ENCODE peak calls at places on chromosomes 16 and 17, in five cellular contexts. I, Q, P, G and L are unnamed samples.

GRCh38 chr17:56665864-56666263 is 72.4 kb downstream of the NOG start:
- DNase-seq in I (no peak), G (no peak), P (no peak), Q (no peak), L (no peak)

GRCh38 chr16:85655216-85656129 is 33.3 kb downstream of the GINS2 start:
- DNase-seq in G (no peak), Q (no peak), I (no peak), P (no peak), L (no peak)

GRCh38 chr17:36514856-36515255 is 19.8 kb downstream of the MYO19 start:
- DNase-seq in G (no peak), Q (no peak), P (no peak), I (no peak), L (no peak)

GRCh38 chr16:4209657-4210056 is 32.2 kb downstream of the SRL start:
- DNase-seq in Q (no peak), G (no peak), I (no peak), P (no peak), L (no peak)

GRCh38 chr17:58671969-58672368 is 19.9 kb downstream of the TEX14 start:
- DNase-seq in I (no peak), Q (no peak), P (no peak), G (no peak), L (no peak)

GRCh38 chr17:31629696-31630470 is 229.2 kb downstream of the COPRS start:
- DNase-seq in G (no peak), I (no peak), Q (no peak), P (no peak), L (peak)

GRCh38 chr17:19286751-19287341 is 49.7 kb downstream of the EPN2 start:
- DNase-seq in P (no peak), Q (no peak), I (no peak), G (no peak), L (no peak)

GRCh38 chr16:80527297-80527696 is 13.5 kb upstream of the DYNLRB2 start:
- DNase-seq in G (peak), Q (no peak), P (no peak), I (peak), L (peak)

GRCh38 chr17:7056386-7056785 is 12.5 kb upstream of the SLC16A11 start:
- DNase-seq in Q (no peak), G (peak), I (no peak), P (no peak), L (no peak)

GRCh38 chr17:79891113-79891730 is 52.0 kb upstream of the CBX4 start:
- DNase-seq in I (no peak), Q (no peak), P (no peak), G (no peak), L (no peak)

GRCh38 chr17:9913476-9913875 is 8.4 kb upstream of the RCVRN start:
- DNase-seq in I (no peak), Q (no peak), G (no peak), P (no peak), L (no peak)

GRCh38 chr17:74571894-74572293 is 4.6 kb upstream of the CD300H start:
- DNase-seq in Q (no peak), G (no peak), P (no peak), I (no peak), L (no peak)

GRCh38 chr16:30941600-30942420 is 7.1 kb upstream of the ORAI3 start:
- DNase-seq in G (peak), P (peak), I (peak), Q (peak), L (peak)

GRCh38 chr16:83899978-83900377 is 1.1 kb downstream of the MLYCD start:
- DNase-seq in Q (no peak), I (no peak), G (no peak), P (no peak), L (no peak)

GRCh38 chr17:3693829-3694231 is 2.1 kb downstream of the P2RX5 start:
- DNase-seq in Q (no peak), P (no peak), I (no peak), G (no peak), L (no peak)

GRCh38 chr16:474420-475122 is 49.1 kb downstream of the RAB11FIP3 start:
- DNase-seq in P (no peak), Q (no peak), G (no peak), I (no peak), L (no peak)

GRCh38 chr16:12573730-12574383 is 229.8 kb downstream of the CPPED1 start:
- DNase-seq in P (peak), Q (peak), I (peak), G (peak), L (no peak)

GRCh38 chr17:80978499-80979497 is 12.8 kb upstream of the CHMP6 start:
- DNase-seq in Q (no peak), I (peak), P (no peak), G (no peak), L (peak)

GRCh38 chr17:15436399-15437369 is 30.7 kb downstream of the CDRT4 start:
- DNase-seq in P (peak), Q (peak), G (peak), I (no peak), L (peak)

GRCh38 chr16:70349783-70350182 is 3.1 kb downstream of the DDX19A start:
- DNase-seq in I (no peak), G (peak), P (no peak), Q (no peak), L (no peak)

GRCh38 chr17:28346746-28347246 is 10.5 kb downstream of the POLDIP2 start:
- DNase-seq in G (no peak), Q (no peak), I (no peak), P (no peak), L (no peak)

GRCh38 chr17:14553847-14554246 is 253.0 kb downstream of the HS3ST3B1 start:
- DNase-seq in I (no peak), P (no peak), G (peak), Q (no peak), L (no peak)